ENCODE peak calls at places on chromosomes 7 and 10, in ten cellular contexts. Z is iPS-NIHi11; H is aorta; X is kidney epithelial cell; D is stimulated activated CD4-positive, alpha-beta T cell treated with anti-CD3 and anti-CD28 coated beads, Interleukin-12 subunit alpha, Interleukin-12 subunit beta, amount 100 ng/mL, for 4 hours; Q is ACHN; G is stromal cell of bone marrow; O is Kasumi-1; M is Calu3; V is fibroblast of the conjunctiva. A is an unnamed sample.

GRCh38 chr7:14270099-14270498 is 280.6 kb upstream of the ETV1 start:
- DNase-seq in Z (no peak), H (no peak), X (no peak), D (no peak), Q (no peak), G (no peak), O (no peak), M (no peak), V (no peak), A (no peak)

GRCh38 chr10:78844956-78845355 is 223.8 kb upstream of the ZMIZ1 start:
- DNase-seq in Z (peak; percentile 44), H (no peak), X (no peak), D (no peak), Q (no peak), G (no peak), O (no peak), M (no peak), V (no peak), A (no peak)

GRCh38 chr7:118664498-118664897 is 440.0 kb downstream of the ANKRD7 start:
- DNase-seq in Z (no peak), H (no peak), X (no peak), D (no peak), Q (no peak), G (no peak), O (no peak), M (no peak), V (no peak), A (no peak)

GRCh38 chr10:3784510-3785250 is at the start of gene KLF6:
- DNase-seq in Z (peak; percentile 27), H (peak; percentile 80), X (no peak), D (no peak), Q (no peak), G (no peak), O (peak; percentile 57), M (peak; percentile 38), V (no peak), A (no peak)

GRCh38 chr10:73263948-73264347 is 11.5 kb upstream of the MRPS16 start:
- DNase-seq in Z (no peak), H (no peak), X (no peak), D (no peak), Q (peak; percentile 63), G (no peak), O (peak; percentile 50), M (no peak), V (peak; percentile 22), A (no peak)

GRCh38 chr10:80515511-80515910 is 22.2 kb upstream of the SH2D4B start:
- DNase-seq in Z (peak; percentile 4), H (peak; percentile 34), X (no peak), D (no peak), Q (no peak), G (no peak), O (no peak), M (no peak), V (no peak), A (no peak)

GRCh38 chr7:90708841-90709317 is 112.8 kb downstream of the CDK14 start:
- DNase-seq in Z (peak; percentile 50), H (no peak), X (no peak), D (no peak), Q (peak; percentile 78), G (no peak), O (peak; percentile 21), M (peak; percentile 32), V (no peak), A (no peak)

GRCh38 chr10:21048086-21048485 is 151.0 kb upstream of the NEBL start:
- DNase-seq in Z (no peak), H (no peak), X (no peak), D (no peak), Q (no peak), G (no peak), O (no peak), M (no peak), V (no peak), A (no peak)